ENCODE peak calls at places on chromosomes 12 and 14, in six cellular contexts. One of them, this sample, is unnamed.

GRCh38 chr12:123293178-123293760 is 21.6 kb upstream of the CDK2AP1 start:
- DNase-seq in activated T-cell treated with anti-CD3 and anti-CD28 coated beads for 48 hours: no peak
- DNase-seq in sigmoid colon: no peak
- DNase-seq in caudate nucleus: no peak
- DNase-seq in dermis blood vessel endothelial cell: no peak
- DNase-seq in renal cortical epithelial cell: no peak
- DNase-seq in this sample: no peak

GRCh38 chr12:116459921-116460666 is 99.1 kb upstream of the MAP1LC3B2 start:
- DNase-seq in caudate nucleus: no peak
- DNase-seq in dermis blood vessel endothelial cell: no peak
- DNase-seq in activated T-cell treated with anti-CD3 and anti-CD28 coated beads for 48 hours: no peak
- DNase-seq in sigmoid colon: no peak
- DNase-seq in renal cortical epithelial cell: no peak
- DNase-seq in this sample: no peak

GRCh38 chr14:55699131-55700057 is 119.4 kb downstream of the KTN1 start:
- DNase-seq in dermis blood vessel endothelial cell: peak
- DNase-seq in renal cortical epithelial cell: peak
- DNase-seq in caudate nucleus: no peak
- DNase-seq in sigmoid colon: no peak
- DNase-seq in activated T-cell treated with anti-CD3 and anti-CD28 coated beads for 48 hours: no peak
- DNase-seq in this sample: peak

GRCh38 chr12:17139926-17140325 is 534.0 kb upstream of the LMO3 start:
- DNase-seq in dermis blood vessel endothelial cell: no peak
- DNase-seq in caudate nucleus: no peak
- DNase-seq in sigmoid colon: no peak
- DNase-seq in renal cortical epithelial cell: no peak
- DNase-seq in activated T-cell treated with anti-CD3 and anti-CD28 coated beads for 48 hours: no peak
- DNase-seq in this sample: no peak

GRCh38 chr14:60945984-60946383 is 34.9 kb downstream of the TRMT5 start:
- DNase-seq in dermis blood vessel endothelial cell: no peak
- DNase-seq in activated T-cell treated with anti-CD3 and anti-CD28 coated beads for 48 hours: no peak
- DNase-seq in sigmoid colon: no peak
- DNase-seq in caudate nucleus: no peak
- DNase-seq in renal cortical epithelial cell: no peak
- DNase-seq in this sample: no peak

GRCh38 chr12:112905451-112906089 is 1.2 kb upstream of the OAS1 start:
- DNase-seq in dermis blood vessel endothelial cell: peak
- DNase-seq in sigmoid colon: no peak
- DNase-seq in activated T-cell treated with anti-CD3 and anti-CD28 coated beads for 48 hours: no peak
- DNase-seq in caudate nucleus: no peak
- DNase-seq in renal cortical epithelial cell: peak
- DNase-seq in this sample: no peak

GRCh38 chr14:105357626-105358025 is 40.7 kb upstream of the TEX22 start:
- DNase-seq in caudate nucleus: no peak
- DNase-seq in activated T-cell treated with anti-CD3 and anti-CD28 coated beads for 48 hours: no peak
- DNase-seq in sigmoid colon: no peak
- DNase-seq in renal cortical epithelial cell: no peak
- DNase-seq in dermis blood vessel endothelial cell: no peak
- DNase-seq in this sample: no peak

GRCh38 chr14:36807727-36808126 is 146.1 kb downstream of the PAX9 start:
- DNase-seq in caudate nucleus: no peak
- DNase-seq in activated T-cell treated with anti-CD3 and anti-CD28 coated beads for 48 hours: no peak
- DNase-seq in dermis blood vessel endothelial cell: no peak
- DNase-seq in sigmoid colon: no peak
- DNase-seq in renal cortical epithelial cell: no peak
- DNase-seq in this sample: no peak

GRCh38 chr12:24021164-24021502 is 71.7 kb upstream of the SOX5 start:
- DNase-seq in caudate nucleus: no peak
- DNase-seq in activated T-cell treated with anti-CD3 and anti-CD28 coated beads for 48 hours: no peak
- DNase-seq in renal cortical epithelial cell: no peak
- DNase-seq in dermis blood vessel endothelial cell: no peak
- DNase-seq in sigmoid colon: no peak
- DNase-seq in this sample: no peak

GRCh38 chr14:69288001-69288771 is 28.2 kb downstream of the GALNT16 start:
- DNase-seq in activated T-cell treated with anti-CD3 and anti-CD28 coated beads for 48 hours: no peak
- DNase-seq in dermis blood vessel endothelial cell: peak
- DNase-seq in caudate nucleus: no peak
- DNase-seq in renal cortical epithelial cell: peak
- DNase-seq in sigmoid colon: peak
- DNase-seq in this sample: no peak

GRCh38 chr12:49093746-49094103 is 876 bp downstream of the DHH start:
- DNase-seq in sigmoid colon: no peak
- DNase-seq in renal cortical epithelial cell: no peak
- DNase-seq in dermis blood vessel endothelial cell: peak
- DNase-seq in caudate nucleus: no peak
- DNase-seq in activated T-cell treated with anti-CD3 and anti-CD28 coated beads for 48 hours: no peak
- DNase-seq in this sample: peak